ENCODE peak calls at places on chromosomes 2 and 18, in four cellular contexts. O is IMR-90, D is esophagus squamous epithelium, E is astrocyte of the spinal cord. Q is an unnamed sample.

GRCh38 chr2:190182071-190182524 is 119.6 kb upstream of the MSTN start:
- DNase-seq in D (no peak), E (no peak), O (no peak), Q (no peak)

GRCh38 chr2:190219186-190219585 is 100.4 kb downstream of the HIBCH start:
- DNase-seq in E (no peak), D (no peak), O (no peak), Q (no peak)

GRCh38 chr2:176653856-176654443 is 384.7 kb downstream of the MTX2 start:
- DNase-seq in E (peak; percentile 75), O (peak; percentile 55), D (no peak), Q (no peak)

GRCh38 chr2:108637304-108637669 is 82.0 kb upstream of the RANBP2 start:
- DNase-seq in O (peak; percentile 96), D (no peak), E (peak; percentile 91), Q (peak; percentile 56)

GRCh38 chr2:86552889-86553288 is 10.4 kb downstream of the CHMP3 start:
- DNase-seq in D (no peak), E (no peak), O (no peak), Q (no peak)

GRCh38 chr2:127672341-127673303 is 2.7 kb downstream of the LIMS2 start:
- DNase-seq in O (no peak), E (no peak), D (no peak), Q (no peak)

GRCh38 chr2:207807516-207807915 is 37.8 kb upstream of the FZD5 start:
- DNase-seq in D (no peak), E (no peak), O (no peak), Q (no peak)

GRCh38 chr2:105371156-105371555 is 27.7 kb downstream of the FHL2 start:
- DNase-seq in E (no peak), O (no peak), D (no peak), Q (no peak)

GRCh38 chr2:104746299-104746698 is 107.6 kb upstream of the POU3F3 start:
- DNase-seq in O (no peak), D (no peak), E (no peak), Q (no peak)

GRCh38 chr2:195559431-195559914 is 97.6 kb upstream of the SLC39A10 start:
- DNase-seq in D (no peak), O (peak; percentile 100), E (peak; percentile 89), Q (peak; percentile 77)

GRCh38 chr2:158464426-158465281 is 7.9 kb downstream of the PKP4 start:
- DNase-seq in D (no peak), O (peak; percentile 16), E (no peak), Q (no peak)

GRCh38 chr2:62382122-62382521 is 123.9 kb downstream of the TMEM17 start:
- DNase-seq in D (no peak), E (no peak), O (no peak), Q (no peak)

GRCh38 chr18:77147418-77147852 is 14.9 kb upstream of the MBP start:
- DNase-seq in E (no peak), O (peak; percentile 52), D (no peak), Q (no peak)

GRCh38 chr2:68767031-68767961 is 32.7 kb downstream of the ARHGAP25 start:
- DNase-seq in O (no peak), E (no peak), D (no peak), Q (no peak)

GRCh38 chr18:79598046-79598884 is 81.3 kb upstream of the CTDP1 start:
- DNase-seq in O (no peak), E (no peak), D (no peak), Q (no peak)

GRCh38 chr2:223846524-223846923 is 9.1 kb upstream of the AP1S3 start:
- DNase-seq in D (no peak), E (peak; percentile 85), O (peak; percentile 93), Q (peak; percentile 96)

GRCh38 chr2:84807063-84807485 is 73.8 kb downstream of the TRABD2A start:
- DNase-seq in D (no peak), O (peak; percentile 100), E (peak; percentile 98), Q (peak; percentile 97)

GRCh38 chr18:30056528-30056927 is 986.0 kb downstream of the DSC3 start:
- DNase-seq in E (no peak), O (no peak), D (no peak), Q (no peak)

GRCh38 chr18:26574958-26575864 is 26.9 kb upstream of the KCTD1 start:
- DNase-seq in E (peak; percentile 71), D (no peak), O (peak; percentile 46), Q (peak; percentile 32)

GRCh38 chr2:70574618-70575017 is 21.0 kb upstream of the TGFA start:
- DNase-seq in D (no peak), O (no peak), E (no peak), Q (no peak)

GRCh38 chr2:17894551-17894950 is 16.1 kb downstream of the KCNS3 start:
- DNase-seq in E (no peak), O (no peak), D (no peak), Q (no peak)

GRCh38 chr18:23107718-23108117 is 27.6 kb upstream of the CABLES1 start:
- DNase-seq in D (no peak), E (peak; percentile 35), O (peak; percentile 33), Q (no peak)

GRCh38 chr18:12776821-12777471 is 74.1 kb downstream of the PSMG2 start:
- DNase-seq in E (no peak), D (no peak), O (no peak), Q (no peak)

DNA sequence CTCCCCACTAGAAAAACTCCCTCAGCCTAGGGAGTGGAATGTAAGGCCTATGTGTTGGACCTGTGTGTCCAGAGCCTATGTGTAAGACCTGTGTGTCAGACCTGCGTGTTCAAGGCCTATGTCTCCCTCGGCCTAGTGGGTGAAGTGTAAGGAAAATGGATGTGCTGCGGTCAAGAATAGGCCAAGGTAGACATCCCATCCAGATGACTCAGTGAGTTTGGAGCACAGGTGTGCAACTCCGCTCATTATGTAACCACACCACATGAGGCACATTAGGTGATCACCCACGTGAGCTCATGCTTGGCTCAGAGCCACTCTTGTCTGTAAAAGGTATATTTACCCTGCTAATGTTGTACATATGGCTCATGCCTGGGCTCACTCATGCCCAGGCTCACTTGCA is 565.3 kb upstream of the CRIM1 start:
- DNase-seq in D (no peak), E (no peak), O (no peak), Q (no peak)
- H3K4me3 ChIP-seq in D (no peak overlapping the region), E (no peak overlapping the region), O (no peak overlapping the region), Q (no peak overlapping the region)

GRCh38 chr2:235569837-235570236 is 76.0 kb downstream of the AGAP1 start:
- DNase-seq in O (no peak), D (no peak), E (no peak), Q (no peak)

GRCh38 chr2:235567842-235568241 is 74.0 kb downstream of the AGAP1 start:
- DNase-seq in O (no peak), D (no peak), E (no peak), Q (no peak)

GRCh38 chr2:235570256-235570655 is 76.4 kb downstream of the AGAP1 start:
- DNase-seq in O (no peak), E (no peak), D (no peak), Q (peak; percentile 36)

GRCh38 chr2:235566931-235567495 is 73.2 kb downstream of the AGAP1 start:
- DNase-seq in E (no peak), D (no peak), O (no peak), Q (no peak)

GRCh38 chr2:235568431-235568830 is 74.6 kb downstream of the AGAP1 start:
- DNase-seq in O (no peak), D (no peak), E (no peak), Q (no peak)
- H3K4me3 ChIP-seq in O (no peak overlapping the region), D (no peak overlapping the region), E (no peak overlapping the region), Q (no peak overlapping the region)

DNA sequence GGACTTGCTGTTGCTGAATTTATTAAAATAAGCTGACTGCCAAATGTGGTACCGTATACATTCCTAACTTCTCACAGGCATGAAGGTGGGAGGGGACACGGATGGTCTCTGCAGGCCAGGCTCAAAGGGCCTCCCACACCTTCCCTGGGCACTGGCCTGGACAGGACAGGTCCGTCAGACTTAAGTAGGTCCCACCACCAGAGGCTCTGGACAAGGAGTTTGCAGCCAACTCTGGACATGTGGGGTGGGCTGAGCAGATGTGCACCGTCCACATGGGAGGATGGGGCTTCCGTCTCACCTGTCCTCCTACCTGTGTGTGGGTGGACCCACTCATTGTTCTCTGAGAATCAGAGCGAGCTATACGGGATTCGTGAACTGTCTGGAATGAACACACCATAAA is 8.2 kb downstream of the ODC1 start:
- DNase-seq in O (no peak), E (no peak), D (no peak), Q (no peak)
- H3K4me3 ChIP-seq in O (no peak overlapping the region), E (no peak overlapping the region), D (no peak overlapping the region), Q (no peak overlapping the region)

GRCh38 chr2:110679337-110679707 is 1.5 kb upstream of the BUB1 start:
- DNase-seq in D (no peak), O (no peak), E (no peak), Q (no peak)
- H3K4me3 ChIP-seq in D (peak overlapping the region; percentile 75), O (no peak overlapping the region), E (no peak overlapping the region), Q (peak overlapping the region; percentile 83)

DNA sequence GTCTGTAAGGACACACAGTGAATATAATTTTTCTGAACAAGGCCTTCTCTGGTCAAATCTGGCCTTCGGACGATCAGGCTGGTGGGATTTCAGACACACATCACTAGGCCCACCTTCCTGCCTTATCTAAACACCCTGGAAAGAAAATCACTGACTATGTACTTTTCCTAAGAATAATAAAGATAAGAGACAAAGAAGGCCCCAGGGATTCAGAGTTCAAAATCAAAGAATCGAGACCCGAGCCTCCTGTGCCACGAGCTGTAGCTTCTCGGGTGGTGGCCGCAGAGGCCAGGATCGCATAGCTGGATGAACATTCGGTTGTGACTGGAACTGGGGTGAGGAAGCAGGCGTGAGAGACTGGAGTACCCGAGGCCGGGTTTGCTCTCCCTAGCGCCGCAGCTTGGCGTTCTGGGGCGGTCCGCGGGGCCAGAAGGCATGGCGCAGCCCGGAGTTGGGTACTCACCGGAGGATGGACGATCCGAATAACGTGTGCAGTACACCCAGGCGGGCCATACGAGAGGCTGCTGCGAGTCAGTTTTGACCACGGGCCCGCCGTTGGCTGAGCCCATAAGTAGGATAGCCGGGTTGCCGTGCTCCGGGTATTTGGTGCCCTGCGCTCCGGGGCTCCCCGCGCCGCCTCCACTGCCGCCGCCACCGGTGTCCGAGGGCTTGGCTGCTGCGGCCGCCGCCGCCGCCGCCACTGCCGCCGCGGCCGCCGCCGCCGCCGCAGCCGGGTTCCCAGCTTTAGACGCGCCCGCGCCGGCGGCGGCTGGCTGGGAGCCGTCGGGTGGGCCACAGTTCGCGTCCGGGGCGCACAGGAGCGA is 1.4 kb downstream of the EN1 start:
- DNase-seq in D (no peak), E (no peak), O (no peak), Q (no peak)
- H3K4me3 ChIP-seq in D (peak overlapping the region; percentile 38), E (peak overlapping the region; percentile 47), O (no peak overlapping the region), Q (no peak overlapping the region)

GRCh38 chr2:2272841-2273240 is 58.2 kb downstream of the MYT1L start:
- DNase-seq in E (no peak), O (no peak), D (no peak), Q (no peak)
- H3K4me3 ChIP-seq in E (no peak overlapping the region), O (no peak overlapping the region), D (no peak overlapping the region), Q (no peak overlapping the region)

GRCh38 chr2:74498500-74499268 is 719 bp downstream of the LBX2 start:
- DNase-seq in O (no peak), D (no peak), E (peak; percentile 22), Q (no peak)
- H3K4me3 ChIP-seq in O (peak overlapping the region; percentile 12), D (peak overlapping the region; percentile 49), E (peak overlapping the region; percentile 17), Q (peak overlapping the region; percentile 35)

Q was measured in BJ.